ENCODE peak calls at places on chromosomes 4 and X, in four cellular contexts. G, M, B and D are unnamed samples.
A peak's percentile ranks its signal among the peaks of the same experiment; 100 is the strongest.

GRCh38 chrX:13868481-13869040 is 51.7 kb upstream of the GPM6B start:
- DNase-seq in M (peak; percentile 74), G (no peak), B (no peak), D (no peak)

GRCh38 chr4:37685211-37685725 is 908 bp downstream of the RELL1 start:
- DNase-seq in B (no peak), G (no peak), M (peak; percentile 85), D (no peak)

GRCh38 chr4:164383187-164384181 is 370.4 kb upstream of the SMIM31 start:
- DNase-seq in M (peak; percentile 68), B (no peak), G (no peak), D (peak; percentile 90)

GRCh38 chr4:170736710-170737109 is 647.0 kb upstream of the AADAT start:
- DNase-seq in M (no peak), G (no peak), B (no peak), D (no peak)

GRCh38 chr4:142940614-142941013 is 94.5 kb upstream of the INPP4B start:
- DNase-seq in G (no peak), M (no peak), B (no peak), D (no peak)

GRCh38 chr4:16969696-16970135 is 71.3 kb upstream of the LDB2 start:
- DNase-seq in M (peak; percentile 73), G (no peak), B (peak; percentile 82), D (no peak)

GRCh38 chr4:109875106-109875505 is 27.2 kb downstream of the LRIT3 start:
- DNase-seq in G (no peak), B (no peak), M (no peak), D (no peak)

GRCh38 chr4:32215277-32215676 is 1495.1 kb downstream of the PCDH7 start:
- DNase-seq in M (no peak), G (no peak), B (no peak), D (no peak)

GRCh38 chrX:150844016-150844415 is 54.5 kb downstream of the CD99L2 start:
- DNase-seq in M (no peak), G (no peak), B (no peak), D (no peak)

GRCh38 chrX:133583825-133584224 is 168.5 kb upstream of the GPC4 start:
- DNase-seq in M (no peak), G (no peak), B (no peak), D (no peak)

GRCh38 chr4:136551753-136552152 is 980.5 kb downstream of the PCDH18 start:
- DNase-seq in M (no peak), B (no peak), G (no peak), D (no peak)

GRCh38 chr4:123102897-123103489 is 180.6 kb upstream of the NUDT6 start:
- DNase-seq in G (no peak), M (peak; percentile 79), B (no peak), D (no peak)

GRCh38 chrX:24229967-24230366 is 80.4 kb downstream of the ZFX start:
- DNase-seq in B (no peak), M (no peak), G (no peak), D (no peak)

GRCh38 chrX:27966492-27966891 is 14.8 kb downstream of the DCAF8L1 start:
- DNase-seq in B (no peak), M (no peak), G (no peak), D (no peak)

GRCh38 chr4:146633471-146633800 is 5.3 kb upstream of the POU4F2 start:
- DNase-seq in G (no peak), M (no peak), B (no peak), D (no peak)

GRCh38 chrX:155242300-155242699 is 22.0 kb downstream of the RAB39B start:
- DNase-seq in B (no peak), G (no peak), M (no peak), D (no peak)

GRCh38 chr4:25827897-25828296 is 34.9 kb downstream of the SEL1L3 start:
- DNase-seq in M (no peak), B (no peak), G (no peak), D (no peak)

GRCh38 chr4:163167333-163167626 is 590 bp upstream of the NAF1 start:
- DNase-seq in M (peak; percentile 52), B (no peak), G (no peak), D (no peak)

GRCh38 chr4:55444822-55445221 is 49.1 kb downstream of the TMEM165 start:
- DNase-seq in G (no peak), M (peak; percentile 61), B (no peak), D (no peak)

GRCh38 chrX:45172890-45173289 is 27.8 kb downstream of the DIPK2B start:
- DNase-seq in M (peak; percentile 58), B (no peak), G (no peak), D (no peak)

GRCh38 chr4:186946682-186947294 is 223.1 kb upstream of the FAT1 start:
- DNase-seq in G (no peak), M (no peak), B (no peak), D (no peak)

GRCh38 chr4:20532871-20533870 is 167.1 kb upstream of the PACRGL start:
- DNase-seq in G (no peak), M (peak; percentile 63), B (no peak), D (no peak)

GRCh38 chr4:146072381-146072780 is 103.1 kb upstream of the LSM6 start:
- DNase-seq in M (peak; percentile 5), G (no peak), B (no peak), D (no peak)

GRCh38 chr4:104146048-104146447 is 348.6 kb downstream of the CXXC4 start:
- DNase-seq in G (no peak), B (no peak), M (no peak), D (no peak)

GRCh38 chr4:45578874-45579273 is 545.0 kb downstream of the GABRG1 start:
- DNase-seq in G (no peak), M (no peak), B (no peak), D (no peak)

GRCh38 chr4:1060121-1060520 is 48.7 kb downstream of the FGFRL1 start:
- DNase-seq in B (peak; percentile 44), G (no peak), M (no peak), D (peak; percentile 28)

DNA sequence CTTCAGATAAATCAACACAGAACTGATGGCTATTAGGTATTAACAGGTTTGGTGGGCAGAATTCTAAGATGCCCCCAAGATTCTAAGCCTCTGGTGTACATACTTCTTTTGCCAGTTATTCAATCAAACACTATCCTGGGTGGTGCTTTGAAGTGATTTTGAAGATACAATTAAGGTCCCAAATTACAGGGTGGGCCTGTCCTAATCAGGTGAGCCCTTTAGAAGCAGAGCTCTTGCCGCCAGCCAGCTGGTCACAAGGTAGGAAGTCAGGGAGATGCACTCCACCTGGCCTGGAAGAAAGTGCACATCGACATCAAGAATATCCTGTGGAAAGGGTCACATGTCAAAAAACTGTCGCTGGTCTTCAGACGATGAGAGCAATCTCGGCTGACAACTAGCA is 29.5 kb downstream of the ASB9 start:
- DNase-seq in G (no peak), B (no peak), M (no peak), D (no peak)
- TF ChIP-seq CTCF in G (no peak), B (no peak), M (no peak), D (no peak)

GRCh38 chr4:156347412-156348075 is 393.9 kb upstream of the CTSO start:
- DNase-seq in M (peak; percentile 46), G (no peak), B (no peak), D (no peak)

GRCh38 chr4:156344397-156344796 is 390.7 kb upstream of the CTSO start:
- DNase-seq in B (no peak), M (no peak), G (no peak), D (no peak)

DNA sequence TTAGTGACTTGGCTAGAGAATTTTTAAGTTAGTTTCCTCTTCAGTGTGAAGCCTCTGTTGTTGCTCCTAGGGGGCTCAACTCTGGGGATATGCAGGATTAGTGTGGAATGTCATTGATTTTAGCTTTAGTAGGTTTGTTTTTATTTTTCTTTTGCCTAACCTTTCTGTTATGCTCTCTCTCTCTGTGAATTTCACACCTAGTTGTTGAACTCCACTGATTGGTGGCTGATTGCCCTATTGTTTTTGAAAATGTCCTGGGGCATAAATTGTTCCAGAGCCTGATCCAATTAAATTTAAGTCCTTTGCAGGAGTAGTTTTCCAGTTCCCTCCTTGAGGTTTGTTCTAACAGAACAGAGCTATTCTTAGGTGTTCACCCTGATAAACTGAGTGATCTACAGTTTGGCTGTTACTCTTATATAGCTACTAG is 393.3 kb upstream of the CTSO start:
- DNase-seq in M (no peak), B (no peak), G (no peak), D (no peak)
- H3K4me3 ChIP-seq in M (no peak overlapping the region), B (no peak overlapping the region), G (no peak overlapping the region), D (no peak overlapping the region)

DNA sequence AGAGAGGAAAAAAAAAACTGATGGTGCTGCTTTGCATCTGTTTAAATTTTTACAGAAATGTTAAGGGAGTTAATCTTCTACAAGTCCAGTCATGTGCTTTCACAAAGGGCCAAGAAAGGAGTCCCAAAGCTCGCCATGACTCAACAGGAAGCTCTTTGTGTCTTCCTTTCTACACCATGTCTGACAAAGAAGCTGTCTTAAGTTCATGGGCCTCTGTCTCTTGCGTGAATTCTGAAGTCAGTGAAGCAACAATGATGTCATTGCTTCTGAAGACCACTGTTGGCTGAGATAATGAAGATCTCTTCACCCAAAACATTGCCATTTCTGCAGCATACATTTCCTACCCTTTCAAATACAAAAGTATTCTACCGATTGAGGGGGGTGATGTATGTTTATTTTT is 174.8 kb downstream of the ADAMTS3 start:
- DNase-seq in M (no peak), G (no peak), B (no peak), D (no peak)
- H3K27ac ChIP-seq in M (no peak overlapping the region), G (no peak overlapping the region), B (no peak overlapping the region), D (no peak overlapping the region)

GRCh38 chr4:24794916-24795665 is at the start of gene SOD3:
- DNase-seq in G (peak; percentile 75), B (peak; percentile 89), M (peak; percentile 82), D (no peak)

GRCh38 chr4:24791043-24791442 is 4.3 kb upstream of the SOD3 start:
- DNase-seq in M (no peak), G (no peak), B (no peak), D (no peak)

GRCh38 chr4:24794111-24794860 is 1.1 kb upstream of the SOD3 start:
- DNase-seq in G (no peak), B (peak; percentile 75), M (peak; percentile 51), D (no peak)

GRCh38 chr4:24792552-24792951 is 2.8 kb upstream of the SOD3 start:
- DNase-seq in M (no peak), G (no peak), B (no peak), D (no peak)

GRCh38 chr4:24793219-24794005 is 2.0 kb upstream of the SOD3 start:
- DNase-seq in G (no peak), B (peak; percentile 11), M (no peak), D (no peak)
- TF ChIP-seq CTCF in G (no peak), B (peak; percentile 17), M (peak; percentile 37), D (peak; percentile 31)

GRCh38 chr4:183960021-183960420 is 54.9 kb downstream of the STOX2 start:
- DNase-seq in M (peak; percentile 78), G (peak; percentile 54), B (no peak), D (peak; percentile 91)
- H3K4me3 ChIP-seq in M (no peak overlapping the region), G (peak overlapping the region; percentile 18), B (peak overlapping the region; percentile 10), D (peak overlapping the region; percentile 56)

GRCh38 chr4:24091632-24092240 is 201.9 kb upstream of the PPARGC1A start:
- DNase-seq in G (no peak), M (peak; percentile 65), B (no peak), D (no peak)
- H3K27ac ChIP-seq in G (no peak overlapping the region), M (no peak overlapping the region), B (no peak overlapping the region), D (no peak overlapping the region)

GRCh38 chr4:2220016-2220620 is 21.8 kb downstream of the HAUS3 start:
- DNase-seq in B (peak; percentile 86), M (peak; percentile 75), G (peak; percentile 54), D (peak; percentile 68)
- TF ChIP-seq CTCF in B (peak; percentile 83), M (peak; percentile 94), G (peak; percentile 82), D (peak; percentile 78)

GRCh38 chrX:137568741-137569469 is 3.0 kb downstream of the ZIC3 start:
- DNase-seq in M (no peak), B (no peak), G (no peak), D (no peak)
- H3K4me3 ChIP-seq in M (no peak overlapping the region), B (peak overlapping the region; percentile 16), G (no peak overlapping the region), D (peak overlapping the region; percentile 58)

GRCh38 chr4:107561481-107561880 is 158.6 kb downstream of the PAPSS1 start:
- DNase-seq in M (peak; percentile 12), B (no peak), G (no peak), D (no peak)
- H3K27ac ChIP-seq in M (no peak overlapping the region), B (no peak overlapping the region), G (no peak overlapping the region), D (no peak overlapping the region)